ENCODE peak calls at places on chromosomes 16 and 17, in five cellular contexts. F is AG04450, X is thoracic aorta, P is kidney epithelial cell, J is fibroblast of lung. M is an unnamed sample.

GRCh38 chr17:57915532-57915931 is 39.7 kb downstream of the CUEDC1 start:
- DNase-seq in F (no peak), P (no peak), J (no peak), X (no peak), M (no peak)

GRCh38 chr17:50565559-50566350 is 5.2 kb downstream of the CACNA1G start:
- DNase-seq in P (no peak), F (no peak), X (no peak), J (no peak), M (no peak)

GRCh38 chr16:27972500-27972899 is 91.0 kb downstream of the GSG1L start:
- DNase-seq in P (peak), J (peak), F (no peak), X (no peak), M (peak)

GRCh38 chr17:63772801-63773271 is 561 bp downstream of the CCDC47 start:
- DNase-seq in F (no peak), X (no peak), J (peak), P (no peak), M (no peak)

GRCh38 chr16:11430601-11431317 is 85.5 kb downstream of the RMI2 start:
- DNase-seq in J (no peak), F (no peak), P (no peak), X (no peak), M (no peak)

GRCh38 chr16:17379121-17379571 is 91.6 kb downstream of the XYLT1 start:
- DNase-seq in J (peak), F (no peak), P (no peak), X (no peak), M (no peak)

GRCh38 chr17:71760062-71760720 is 360.6 kb upstream of the SOX9 start:
- DNase-seq in X (no peak), J (peak), P (peak), F (peak), M (no peak)

GRCh38 chr16:16075463-16076399 is 126.3 kb downstream of the ABCC1 start:
- DNase-seq in X (no peak), J (peak), F (no peak), P (no peak), M (peak)

GRCh38 chr17:29617125-29617480 is 5.6 kb downstream of the CORO6 start:
- DNase-seq in F (no peak), P (no peak), J (peak), X (no peak), M (no peak)

GRCh38 chr17:81036128-81036891 is 1.4 kb downstream of the BAIAP2 start:
- DNase-seq in X (no peak), F (no peak), J (no peak), P (no peak), M (no peak)
- H3K4me3 ChIP-seq in X (peak), F (peak), J (peak), P (peak), M (peak)

GRCh38 chr17:1493291-1493980 is 950 bp upstream of the MYO1C start:
- DNase-seq in F (no peak), J (no peak), P (no peak), X (no peak), M (no peak)

GRCh38 chr17:1490643-1491405 is 1.7 kb downstream of the MYO1C start:
- DNase-seq in J (peak), F (no peak), P (no peak), X (no peak), M (no peak)

GRCh38 chr17:1492249-1493206 is at the start of gene MYO1C:
- DNase-seq in P (no peak), F (no peak), J (no peak), X (no peak), M (no peak)

GRCh38 chr17:1494203-1494602 is 1.7 kb upstream of the MYO1C start:
- DNase-seq in P (no peak), F (no peak), X (no peak), J (no peak), M (no peak)

GRCh38 chr17:1491406-1492248 is 859 bp downstream of the MYO1C start:
- DNase-seq in F (no peak), P (no peak), X (no peak), J (peak), M (no peak)
- TF ChIP-seq CTCF in F (no peak), P (no peak), X (no peak), J (no peak), M (no peak)

DNA sequence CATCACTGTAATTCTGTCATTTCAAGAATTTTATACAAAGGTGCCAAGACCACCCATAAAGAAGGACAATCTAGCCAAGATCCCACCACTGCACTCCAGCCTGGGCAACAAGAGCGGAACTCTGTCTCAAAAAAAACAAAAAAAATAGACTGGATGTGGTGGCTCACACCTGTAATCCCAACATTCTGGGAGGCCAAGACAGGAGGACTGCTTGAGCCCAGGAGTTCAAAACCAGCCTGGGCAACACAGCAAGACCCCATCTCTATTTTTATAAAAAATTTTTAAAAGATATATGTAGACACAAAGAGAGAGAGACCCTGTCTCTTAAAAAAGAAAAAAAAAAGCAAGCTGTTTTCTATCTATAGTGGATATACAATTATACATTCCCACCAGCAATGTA is 8.8 kb downstream of the UBE2G1 start:
- DNase-seq in P (no peak), F (no peak), X (no peak), J (no peak), M (no peak)
- H3K4me3 ChIP-seq in P (no peak), F (no peak), X (no peak), J (no peak), M (no peak)

DNA sequence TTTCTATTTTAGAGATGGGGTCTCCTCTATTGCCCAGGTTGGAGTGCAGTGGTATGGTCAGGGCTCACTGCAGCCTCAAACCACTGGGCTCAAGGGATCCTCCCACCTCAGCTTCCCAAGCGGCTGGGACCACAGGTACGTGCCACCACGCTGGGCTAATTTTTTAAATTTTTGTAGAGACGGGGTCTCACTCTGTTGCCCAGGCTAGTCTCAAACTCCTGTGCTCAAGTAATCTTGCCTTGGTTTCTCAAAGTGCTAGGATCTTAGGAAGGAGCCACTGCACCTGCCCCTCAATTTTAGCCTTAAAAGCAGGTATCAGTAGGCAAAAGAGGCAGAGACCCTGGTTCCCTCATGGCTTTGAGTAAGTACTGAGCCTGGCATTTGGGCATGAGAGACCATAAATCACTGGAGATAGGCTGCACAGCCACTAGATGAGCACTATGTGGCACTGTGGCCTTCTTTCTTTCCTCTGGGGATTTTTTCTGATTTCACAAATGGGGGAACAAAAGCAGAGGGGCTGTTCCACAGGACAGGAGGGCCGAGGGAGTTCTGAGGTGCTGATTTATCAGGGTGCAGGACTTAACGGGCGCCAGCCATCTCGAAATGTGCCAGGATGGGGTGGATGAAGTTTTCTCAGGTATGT is 82.2 kb downstream of the PLXDC1 start:
- DNase-seq in F (no peak), P (no peak), J (peak), X (no peak), M (no peak)
- TF ChIP-seq CTCF in F (peak), P (peak), J (peak), X (peak), M (peak)